ENCODE peak calls at places on chromosome 1, in seven cellular contexts. One of them, this sample, is unnamed.

GRCh38 chr1:48693674-48694347 is 82.9 kb downstream of the BEND5 start:
- DNase-seq in SK-N-SH: no peak
- DNase-seq in H1: no peak
- DNase-seq in GM12891: no peak
- DNase-seq in GM12878: no peak
- DNase-seq in HepG2: no peak
- DNase-seq in K562: no peak
- DNase-seq in this sample: no peak

GRCh38 chr1:47781171-47781959 is 215.8 kb downstream of the TRABD2B start:
- DNase-seq in SK-N-SH: no peak
- DNase-seq in H1: no peak
- DNase-seq in GM12891: no peak
- DNase-seq in GM12878: no peak
- DNase-seq in HepG2: no peak
- DNase-seq in K562: no peak
- DNase-seq in this sample: no peak

GRCh38 chr1:22045604-22046228 is 6.8 kb upstream of the CDC42 start:
- DNase-seq in SK-N-SH: no peak
- DNase-seq in H1: no peak
- DNase-seq in GM12891: no peak
- DNase-seq in GM12878: no peak
- DNase-seq in HepG2: no peak
- DNase-seq in K562: peak; percentile 30
- DNase-seq in this sample: no peak

GRCh38 chr1:173411835-173412742 is 65.0 kb upstream of the PRDX6 start:
- DNase-seq in SK-N-SH: no peak
- DNase-seq in H1: no peak
- DNase-seq in GM12891: no peak
- DNase-seq in GM12878: no peak
- DNase-seq in HepG2: no peak
- DNase-seq in K562: no peak
- DNase-seq in this sample: no peak

GRCh38 chr1:169321539-169321938 is 46.1 kb downstream of the NME7 start:
- DNase-seq in SK-N-SH: no peak
- DNase-seq in H1: no peak
- DNase-seq in GM12891: no peak
- DNase-seq in GM12878: no peak
- DNase-seq in HepG2: no peak
- DNase-seq in K562: no peak
- DNase-seq in this sample: no peak

GRCh38 chr1:31705080-31705866 is 1.5 kb upstream of the COL16A1 start:
- DNase-seq in SK-N-SH: peak; percentile 62
- DNase-seq in H1: peak; percentile 80
- DNase-seq in GM12891: peak; percentile 84
- DNase-seq in GM12878: no peak
- DNase-seq in HepG2: peak; percentile 68
- DNase-seq in K562: peak; percentile 88
- DNase-seq in this sample: peak; percentile 61

GRCh38 chr1:115448282-115449044 is 110.4 kb upstream of the NGF start:
- DNase-seq in SK-N-SH: no peak
- DNase-seq in H1: no peak
- DNase-seq in GM12891: no peak
- DNase-seq in GM12878: no peak
- DNase-seq in HepG2: no peak
- DNase-seq in K562: no peak
- DNase-seq in this sample: no peak

GRCh38 chr1:154696001-154696400 is 88.0 kb upstream of the ADAR start:
- DNase-seq in SK-N-SH: peak; percentile 38
- DNase-seq in H1: no peak
- DNase-seq in GM12891: no peak
- DNase-seq in GM12878: no peak
- DNase-seq in HepG2: no peak
- DNase-seq in K562: peak; percentile 8
- DNase-seq in this sample: no peak

GRCh38 chr1:8604041-8604942 is 213.1 kb downstream of the RERE start:
- DNase-seq in SK-N-SH: no peak
- DNase-seq in H1: no peak
- DNase-seq in GM12891: peak; percentile 25
- DNase-seq in GM12878: peak; percentile 82
- DNase-seq in HepG2: no peak
- DNase-seq in K562: no peak
- DNase-seq in this sample: peak; percentile 26

GRCh38 chr1:94743866-94744265 is 76.3 kb upstream of the SLC44A3 start:
- DNase-seq in SK-N-SH: no peak
- DNase-seq in H1: no peak
- DNase-seq in GM12891: no peak
- DNase-seq in GM12878: no peak
- DNase-seq in HepG2: no peak
- DNase-seq in K562: no peak
- DNase-seq in this sample: no peak
- TF ChIP-seq TAF1 in SK-N-SH: no peak
- TF ChIP-seq TAF1 in H1: no peak
- TF ChIP-seq TAF1 in GM12891: no peak
- TF ChIP-seq TAF1 in GM12878: no peak
- TF ChIP-seq TAF1 in HepG2: no peak
- TF ChIP-seq TAF1 in K562: no peak
- TF ChIP-seq TAF1 in this sample: no peak

GRCh38 chr1:156948708-156949107 is 28.3 kb downstream of the LRRC71 start:
- DNase-seq in SK-N-SH: no peak
- DNase-seq in H1: no peak
- DNase-seq in GM12891: no peak
- DNase-seq in GM12878: no peak
- DNase-seq in HepG2: no peak
- DNase-seq in K562: peak; percentile 52
- DNase-seq in this sample: no peak
- TF ChIP-seq POLR2AphosphoS5 in SK-N-SH: no peak
- TF ChIP-seq POLR2AphosphoS5 in H1: no peak
- TF ChIP-seq POLR2AphosphoS5 in GM12891: no peak
- TF ChIP-seq POLR2AphosphoS5 in GM12878: no peak
- TF ChIP-seq POLR2AphosphoS5 in HepG2: no peak
- TF ChIP-seq POLR2AphosphoS5 in K562: no peak
- TF ChIP-seq POLR2AphosphoS5 in this sample: no peak

DNA sequence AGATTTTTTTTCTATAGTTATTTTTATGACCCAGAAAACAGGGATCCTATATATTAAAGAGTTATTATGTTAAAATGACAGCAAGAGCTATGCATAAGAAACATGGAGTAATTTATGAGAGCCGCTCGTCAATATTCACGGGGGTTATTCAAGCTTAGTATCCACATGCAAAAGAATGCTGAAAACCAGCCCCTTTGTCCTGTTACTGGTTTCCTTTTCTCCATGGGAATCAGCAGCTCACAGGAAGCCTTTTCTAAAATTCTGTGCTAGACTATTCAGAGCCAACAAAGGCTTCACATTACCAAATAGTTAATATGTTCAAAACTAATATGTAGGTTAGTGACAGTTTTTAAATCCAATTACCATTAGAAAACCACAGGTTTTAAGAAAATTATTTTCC is 225.5 kb upstream of the MAP1LC3C start:
- DNase-seq in SK-N-SH: no peak
- DNase-seq in H1: no peak
- DNase-seq in GM12891: no peak
- DNase-seq in GM12878: no peak
- DNase-seq in HepG2: no peak
- DNase-seq in K562: no peak
- DNase-seq in this sample: no peak
- TF ChIP-seq TAF1 in SK-N-SH: no peak
- TF ChIP-seq TAF1 in H1: no peak
- TF ChIP-seq TAF1 in GM12891: no peak
- TF ChIP-seq TAF1 in GM12878: no peak
- TF ChIP-seq TAF1 in HepG2: no peak
- TF ChIP-seq TAF1 in K562: no peak
- TF ChIP-seq TAF1 in this sample: no peak

GRCh38 chr1:77509051-77509492 is 173.4 kb downstream of the ZZZ3 start:
- DNase-seq in SK-N-SH: no peak
- DNase-seq in H1: no peak
- DNase-seq in GM12891: no peak
- DNase-seq in GM12878: no peak
- DNase-seq in HepG2: no peak
- DNase-seq in K562: no peak
- DNase-seq in this sample: no peak
- TF ChIP-seq POLR2AphosphoS5 in SK-N-SH: no peak
- TF ChIP-seq POLR2AphosphoS5 in H1: no peak
- TF ChIP-seq POLR2AphosphoS5 in GM12891: no peak
- TF ChIP-seq POLR2AphosphoS5 in GM12878: no peak
- TF ChIP-seq POLR2AphosphoS5 in HepG2: no peak
- TF ChIP-seq POLR2AphosphoS5 in K562: no peak
- TF ChIP-seq POLR2AphosphoS5 in this sample: no peak